ENCODE peak calls at places on chromosomes 11 and 22, in five cellular contexts. E is neural progenitor cell, W is PC-3, N is astrocyte, Q is GM23338. L is an unnamed sample.

GRCh38 chr11:9109858-9110731 is 18.7 kb upstream of the SCUBE2 start:
- DNase-seq in E (no peak), W (no peak), N (no peak), Q (no peak), L (no peak)

GRCh38 chr11:82771781-82772180 is 38.1 kb upstream of the FAM181B start:
- DNase-seq in E (no peak), W (peak; percentile 63), N (no peak), Q (no peak), L (no peak)

GRCh38 chr22:30459206-30460052 is 12.4 kb downstream of the SEC14L3 start:
- DNase-seq in E (peak; percentile 75), W (peak; percentile 17), N (no peak), Q (peak; percentile 50), L (peak; percentile 14)

GRCh38 chr11:72113170-72113808 is 794 bp upstream of the ANAPC15 start:
- DNase-seq in E (no peak), W (no peak), N (no peak), Q (no peak), L (no peak)

GRCh38 chr22:19723165-19723989 is at the start of gene GP1BB:
- DNase-seq in E (peak; percentile 81), W (peak; percentile 34), N (peak; percentile 31), Q (peak; percentile 72), L (no peak)

GRCh38 chr11:119363874-119364590 is 17.5 kb downstream of the USP2 start:
- DNase-seq in E (peak; percentile 86), W (peak; percentile 49), N (no peak), Q (peak; percentile 80), L (peak; percentile 20)

GRCh38 chr11:77517226-77517625 is 43.3 kb upstream of the PAK1 start:
- DNase-seq in E (no peak), W (peak; percentile 82), N (peak; percentile 14), Q (no peak), L (peak; percentile 30)

GRCh38 chr11:14347991-14348390 is 11.0 kb downstream of the RRAS2 start:
- DNase-seq in E (no peak), W (no peak), N (no peak), Q (no peak), L (no peak)

GRCh38 chr11:27241316-27242122 is 121.5 kb downstream of the CCDC34 start:
- DNase-seq in E (no peak), W (peak; percentile 84), N (peak; percentile 97), Q (no peak), L (peak; percentile 97)

GRCh38 chr11:118437736-118438125 is 1.4 kb downstream of the KMT2A start:
- DNase-seq in E (peak; percentile 82), W (peak; percentile 44), N (peak; percentile 6), Q (peak; percentile 67), L (peak; percentile 10)

GRCh38 chr22:46193898-46194310 is 43.6 kb downstream of the PPARA start:
- DNase-seq in E (no peak), W (no peak), N (no peak), Q (no peak), L (no peak)

GRCh38 chr22:43090130-43090789 is 1.1 kb upstream of the TTLL1 start:
- DNase-seq in E (peak; percentile 28), W (peak; percentile 84), N (peak; percentile 83), Q (no peak), L (peak; percentile 86)

GRCh38 chr22:19022755-19023154 is 86.7 kb upstream of the PRODH start:
- DNase-seq in E (no peak), W (no peak), N (no peak), Q (no peak), L (no peak)

GRCh38 chr22:49712195-49712791 is 115.4 kb downstream of the BRD1 start:
- DNase-seq in E (peak; percentile 80), W (peak; percentile 4), N (no peak), Q (no peak), L (no peak)

GRCh38 chr22:27074016-27074415 is 416.6 kb downstream of the MIAT start:
- DNase-seq in E (no peak), W (no peak), N (peak; percentile 48), Q (no peak), L (peak; percentile 56)

GRCh38 chr11:60164550-60165075 is 18.3 kb downstream of the MS4A6A start:
- DNase-seq in E (no peak), W (peak; percentile 62), N (no peak), Q (no peak), L (no peak)

GRCh38 chr22:31575190-31575589 is 78.9 kb downstream of the SFI1 start:
- DNase-seq in E (no peak), W (no peak), N (no peak), Q (no peak), L (no peak)

GRCh38 chr11:79100093-79100704 is 340.6 kb downstream of the TENM4 start:
- DNase-seq in E (peak; percentile 73), W (peak; percentile 80), N (no peak), Q (peak; percentile 78), L (peak; percentile 66)

GRCh38 chr11:1435820-1436467 is 46.2 kb downstream of the BRSK2 start:
- DNase-seq in E (peak; percentile 51), W (no peak), N (no peak), Q (peak; percentile 60), L (no peak)

GRCh38 chr11:46210133-46210636 is 67.3 kb upstream of the CREB3L1 start:
- DNase-seq in E (no peak), W (peak; percentile 19), N (peak; percentile 52), Q (no peak), L (peak; percentile 62)

GRCh38 chr11:119166368-119167076 is 2.0 kb upstream of the NLRX1 start:
- DNase-seq in E (no peak), W (peak; percentile 89), N (peak; percentile 63), Q (no peak), L (peak; percentile 72)

GRCh38 chr11:79902493-79902892 is 461.7 kb upstream of the TENM4 start:
- DNase-seq in E (no peak), W (peak; percentile 5), N (peak; percentile 3), Q (no peak), L (peak; percentile 11)

GRCh38 chr11:96052921-96053631 is 129.2 kb upstream of the MTMR2 start:
- DNase-seq in E (no peak), W (peak; percentile 71), N (peak; percentile 50), Q (no peak), L (peak; percentile 67)

GRCh38 chr22:45645150-45645525 is 26.5 kb upstream of the ATXN10 start:
- DNase-seq in E (no peak), W (no peak), N (no peak), Q (peak; percentile 23), L (no peak)

GRCh38 chr11:74749127-74749964 is 697 bp downstream of the RNF169 start:
- DNase-seq in E (peak; percentile 74), W (peak; percentile 53), N (peak; percentile 27), Q (peak; percentile 72), L (peak; percentile 53)

GRCh38 chr11:43504316-43504950 is 145.7 kb downstream of the TTC17 start:
- DNase-seq in E (peak; percentile 67), W (peak; percentile 53), N (no peak), Q (peak; percentile 79), L (no peak)

GRCh38 chr11:111698852-111699559 is 67.2 kb downstream of the PPP2R1B start:
- DNase-seq in E (no peak), W (no peak), N (no peak), Q (no peak), L (peak; percentile 53)

DNA sequence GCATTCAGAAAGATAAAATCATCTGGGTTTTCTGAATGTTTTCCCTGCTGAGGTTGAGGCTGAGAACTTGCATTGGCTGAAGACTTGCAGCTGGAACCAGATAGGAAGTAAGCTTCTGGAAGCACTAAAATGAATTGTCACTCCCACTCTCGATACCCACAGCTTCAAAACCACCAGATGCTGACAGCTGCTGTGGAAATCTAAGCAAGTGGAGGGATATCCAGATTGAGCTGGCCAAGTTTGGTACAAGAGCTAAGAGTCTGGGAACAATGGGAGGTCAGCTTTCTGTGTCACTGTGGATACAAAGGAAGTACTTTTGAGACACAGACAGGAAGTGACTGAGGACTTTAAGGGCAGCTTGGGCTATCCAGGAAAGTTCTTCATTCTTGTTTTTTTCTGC is 51.3 kb upstream of the CD44 start:
- DNase-seq in E (no peak), W (no peak), N (peak; percentile 47), Q (no peak), L (peak; percentile 80)
- H2AFZ ChIP-seq in E (no peak overlapping the region), W (no peak overlapping the region), N (no peak overlapping the region), Q (no peak overlapping the region), L (no peak overlapping the region)

DNA sequence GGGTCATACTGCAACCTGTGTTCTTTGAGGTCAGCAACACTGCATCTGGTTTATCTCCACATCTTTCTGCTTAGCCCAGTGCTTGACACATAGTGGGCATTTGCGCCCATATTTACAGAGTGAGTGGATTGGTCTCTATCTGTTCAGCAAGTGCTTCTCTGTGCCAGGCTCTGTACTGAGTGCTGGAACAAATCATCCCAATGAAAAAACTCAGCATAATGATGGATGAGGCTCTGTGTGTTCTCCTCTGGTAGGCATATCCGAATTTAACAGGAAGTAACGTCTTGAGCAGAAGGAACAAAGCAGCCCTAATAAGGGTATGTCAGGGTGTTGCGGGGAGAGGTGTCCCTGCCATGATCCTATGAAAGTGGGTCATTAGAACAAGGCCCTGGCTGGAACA is 46.0 kb downstream of the MCM5 start:
- DNase-seq in E (no peak), W (no peak), N (no peak), Q (no peak), L (no peak)
- H2AFZ ChIP-seq in E (no peak overlapping the region), W (peak overlapping the region; percentile 23), N (peak overlapping the region; percentile 77), Q (no peak overlapping the region), L (no peak overlapping the region)

GRCh38 chr11:58527429-58527828 is 19.5 kb upstream of the OR5B21 start:
- DNase-seq in E (no peak), W (no peak), N (no peak), Q (no peak), L (no peak)

GRCh38 chr11:58525037-58525614 is 17.2 kb upstream of the OR5B21 start:
- DNase-seq in E (no peak), W (no peak), N (no peak), Q (no peak), L (no peak)

GRCh38 chr11:58530236-58530635 is 22.3 kb upstream of the OR5B21 start:
- DNase-seq in E (no peak), W (no peak), N (no peak), Q (no peak), L (no peak)

GRCh38 chr11:58524232-58525036 is 16.5 kb upstream of the OR5B21 start:
- DNase-seq in E (peak; percentile 85), W (peak; percentile 92), N (peak; percentile 67), Q (peak; percentile 92), L (peak; percentile 76)
- H2AFZ ChIP-seq in E (peak overlapping the region; percentile 82), W (no peak overlapping the region), N (peak overlapping the region; percentile 29), Q (peak overlapping the region; percentile 60), L (peak overlapping the region; percentile 2)

DNA sequence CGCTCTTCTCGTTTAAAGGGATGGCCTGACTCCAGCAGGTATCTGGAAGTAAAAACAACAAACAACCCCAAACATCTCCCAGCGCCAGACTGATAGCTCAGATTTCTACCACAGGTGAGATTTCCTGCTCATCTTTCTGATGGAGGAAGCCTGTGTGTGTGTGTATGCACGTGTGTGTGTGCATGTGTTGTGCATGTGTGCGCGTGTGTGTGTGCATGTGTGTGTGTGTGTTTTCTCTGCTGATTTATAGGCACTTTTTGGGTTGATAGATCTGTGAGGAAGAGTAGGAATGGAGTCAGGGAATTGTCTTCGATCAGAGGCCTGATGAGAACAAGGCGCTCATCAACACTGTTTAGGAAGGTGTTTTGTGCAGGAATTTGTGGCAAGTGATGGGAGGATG is 103.0 kb downstream of the PKNOX2 start:
- DNase-seq in E (no peak), W (no peak), N (no peak), Q (no peak), L (no peak)
- H2AFZ ChIP-seq in E (no peak overlapping the region), W (no peak overlapping the region), N (no peak overlapping the region), Q (no peak overlapping the region), L (no peak overlapping the region)

GRCh38 chr11:134382830-134383229 is 29.2 kb downstream of the B3GAT1 start:
- DNase-seq in E (no peak), W (no peak), N (no peak), Q (no peak), L (no peak)
- H2AFZ ChIP-seq in E (no peak overlapping the region), W (no peak overlapping the region), N (no peak overlapping the region), Q (no peak overlapping the region), L (no peak overlapping the region)

L was measured in fibroblast of lung.